ENCODE peak calls at places on chromosomes 16 and 17, in four cellular contexts. One of them, this sample, is unnamed.

GRCh38 chr16:65547799-65548446 is 426.1 kb upstream of the CDH11 start:
- DNase-seq in CD4-positive, alpha-beta T cell: no peak
- DNase-seq in WERI-Rb-1: no peak
- DNase-seq in fibroblast of villous mesenchyme: peak; percentile 92
- DNase-seq in this sample: no peak

GRCh38 chr16:74730049-74730683 is 29.5 kb upstream of the MLKL start:
- DNase-seq in CD4-positive, alpha-beta T cell: no peak
- DNase-seq in fibroblast of villous mesenchyme: no peak
- DNase-seq in WERI-Rb-1: no peak
- DNase-seq in this sample: no peak

GRCh38 chr17:74356640-74357465 is 4.8 kb downstream of the BTBD17 start:
- DNase-seq in CD4-positive, alpha-beta T cell: no peak
- DNase-seq in fibroblast of villous mesenchyme: no peak
- DNase-seq in WERI-Rb-1: no peak
- DNase-seq in this sample: peak; percentile 30

GRCh38 chr16:15509593-15510520 is 75.5 kb downstream of the BMERB1 start:
- DNase-seq in fibroblast of villous mesenchyme: peak; percentile 41
- DNase-seq in CD4-positive, alpha-beta T cell: no peak
- DNase-seq in WERI-Rb-1: no peak
- DNase-seq in this sample: no peak

GRCh38 chr17:3647769-3648540 is 11.4 kb downstream of the CTNS start:
- DNase-seq in fibroblast of villous mesenchyme: peak; percentile 60
- DNase-seq in CD4-positive, alpha-beta T cell: peak; percentile 34
- DNase-seq in WERI-Rb-1: peak; percentile 74
- DNase-seq in this sample: peak; percentile 80

GRCh38 chr16:57147381-57148191 is 38.3 kb downstream of the PSME3IP1 start:
- DNase-seq in WERI-Rb-1: no peak
- DNase-seq in fibroblast of villous mesenchyme: peak; percentile 36
- DNase-seq in CD4-positive, alpha-beta T cell: no peak
- DNase-seq in this sample: no peak

GRCh38 chr17:77424585-77425344 is 284.0 kb downstream of the SEC14L1 start:
- DNase-seq in CD4-positive, alpha-beta T cell: no peak
- DNase-seq in fibroblast of villous mesenchyme: peak; percentile 100
- DNase-seq in WERI-Rb-1: no peak
- DNase-seq in this sample: no peak

GRCh38 chr17:32998111-32998892 is 6.7 kb downstream of the SPACA3 start:
- DNase-seq in CD4-positive, alpha-beta T cell: peak; percentile 67
- DNase-seq in fibroblast of villous mesenchyme: peak; percentile 79
- DNase-seq in WERI-Rb-1: peak; percentile 71
- DNase-seq in this sample: peak; percentile 92

GRCh38 chr17:41527076-41528023 is 758 bp downstream of the KRT19 start:
- DNase-seq in WERI-Rb-1: no peak
- DNase-seq in CD4-positive, alpha-beta T cell: no peak
- DNase-seq in fibroblast of villous mesenchyme: peak; percentile 56
- DNase-seq in this sample: no peak

GRCh38 chr16:49618955-49619354 is 237.0 kb downstream of the ZNF423 start:
- DNase-seq in CD4-positive, alpha-beta T cell: no peak
- DNase-seq in fibroblast of villous mesenchyme: no peak
- DNase-seq in WERI-Rb-1: no peak
- DNase-seq in this sample: no peak

GRCh38 chr17:50947844-50948514 is 81.8 kb upstream of the TOB1 start:
- DNase-seq in CD4-positive, alpha-beta T cell: no peak
- DNase-seq in fibroblast of villous mesenchyme: no peak
- DNase-seq in WERI-Rb-1: no peak
- DNase-seq in this sample: no peak

GRCh38 chr17:21375757-21376584 is at the start of gene KCNJ12:
- DNase-seq in CD4-positive, alpha-beta T cell: no peak
- DNase-seq in WERI-Rb-1: no peak
- DNase-seq in fibroblast of villous mesenchyme: no peak
- DNase-seq in this sample: peak; percentile 56

GRCh38 chr16:84836234-84836647 is 16.5 kb downstream of the CRISPLD2 start:
- DNase-seq in WERI-Rb-1: no peak
- DNase-seq in fibroblast of villous mesenchyme: peak; percentile 100
- DNase-seq in CD4-positive, alpha-beta T cell: no peak
- DNase-seq in this sample: no peak

GRCh38 chr16:57299009-57299718 is 14.7 kb upstream of the PLLP start:
- DNase-seq in WERI-Rb-1: peak; percentile 58
- DNase-seq in CD4-positive, alpha-beta T cell: no peak
- DNase-seq in fibroblast of villous mesenchyme: no peak
- DNase-seq in this sample: peak; percentile 45

GRCh38 chr16:68732741-68733399 is 4.2 kb upstream of the CDH1 start:
- DNase-seq in fibroblast of villous mesenchyme: no peak
- DNase-seq in CD4-positive, alpha-beta T cell: no peak
- DNase-seq in WERI-Rb-1: no peak
- DNase-seq in this sample: no peak

DNA sequence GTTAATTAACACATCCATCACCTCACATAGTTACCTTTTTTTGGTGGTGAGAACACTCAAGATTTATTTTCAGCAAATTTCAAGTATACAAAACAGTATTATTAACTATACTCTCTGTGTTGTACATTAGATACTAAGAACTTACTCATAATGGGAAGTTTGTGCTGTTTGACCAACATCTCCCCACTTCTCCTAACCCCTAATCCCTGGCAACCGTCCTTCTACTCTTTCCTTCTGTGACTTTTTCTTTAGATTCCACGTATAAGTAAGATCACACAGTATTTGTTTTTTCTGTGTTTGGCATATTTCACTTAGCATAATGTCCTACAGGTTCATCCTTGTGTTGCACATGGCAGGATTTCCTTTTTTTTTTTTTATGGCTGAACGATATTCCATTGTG is 18.9 kb downstream of the PPM1D start:
- DNase-seq in CD4-positive, alpha-beta T cell: no peak
- DNase-seq in fibroblast of villous mesenchyme: no peak
- DNase-seq in WERI-Rb-1: no peak
- DNase-seq in this sample: no peak
- TF ChIP-seq CTCF in CD4-positive, alpha-beta T cell: no peak
- TF ChIP-seq CTCF in fibroblast of villous mesenchyme: no peak
- TF ChIP-seq CTCF in WERI-Rb-1: no peak
- TF ChIP-seq CTCF in this sample: no peak

DNA sequence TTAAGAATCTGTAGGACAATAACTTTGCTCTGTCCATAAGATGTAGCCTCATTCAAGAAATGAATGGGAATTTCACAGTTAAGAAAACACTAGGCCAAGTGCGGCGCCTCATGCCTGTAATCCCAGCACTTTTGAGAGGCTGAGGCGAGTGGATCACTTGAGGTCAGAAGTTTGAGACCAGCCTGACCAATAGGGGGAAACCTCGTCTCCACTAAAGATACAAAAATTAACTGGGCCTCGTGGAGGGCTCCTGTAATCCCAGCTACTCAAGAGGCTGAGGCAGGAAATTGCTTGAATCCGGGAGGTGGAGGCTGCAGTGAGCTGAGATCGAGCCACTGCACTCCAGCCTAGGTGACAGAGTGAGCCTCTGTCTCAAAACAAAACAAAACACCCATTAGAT is 19.9 kb upstream of the RSL1D1 start:
- DNase-seq in CD4-positive, alpha-beta T cell: no peak
- DNase-seq in fibroblast of villous mesenchyme: peak; percentile 73
- DNase-seq in WERI-Rb-1: peak; percentile 81
- DNase-seq in this sample: no peak
- TF ChIP-seq CTCF in CD4-positive, alpha-beta T cell: no peak
- TF ChIP-seq CTCF in fibroblast of villous mesenchyme: peak; percentile 7
- TF ChIP-seq CTCF in WERI-Rb-1: peak; percentile 5
- TF ChIP-seq CTCF in this sample: peak; percentile 19

GRCh38 chr16:86683441-86684194 is 105.3 kb downstream of the FOXL1 start:
- DNase-seq in fibroblast of villous mesenchyme: no peak
- DNase-seq in CD4-positive, alpha-beta T cell: no peak
- DNase-seq in WERI-Rb-1: no peak
- DNase-seq in this sample: no peak
- TF ChIP-seq CTCF in fibroblast of villous mesenchyme: no peak
- TF ChIP-seq CTCF in CD4-positive, alpha-beta T cell: no peak
- TF ChIP-seq CTCF in WERI-Rb-1: no peak
- TF ChIP-seq CTCF in this sample: no peak

GRCh38 chr17:17387461-17388362 is 84.5 kb downstream of the NT5M start:
- DNase-seq in WERI-Rb-1: peak; percentile 86
- DNase-seq in CD4-positive, alpha-beta T cell: no peak
- DNase-seq in fibroblast of villous mesenchyme: no peak
- DNase-seq in this sample: peak; percentile 40
- TF ChIP-seq CTCF in WERI-Rb-1: peak; percentile 94
- TF ChIP-seq CTCF in CD4-positive, alpha-beta T cell: no peak
- TF ChIP-seq CTCF in fibroblast of villous mesenchyme: peak; percentile 25
- TF ChIP-seq CTCF in this sample: peak; percentile 73

DNA sequence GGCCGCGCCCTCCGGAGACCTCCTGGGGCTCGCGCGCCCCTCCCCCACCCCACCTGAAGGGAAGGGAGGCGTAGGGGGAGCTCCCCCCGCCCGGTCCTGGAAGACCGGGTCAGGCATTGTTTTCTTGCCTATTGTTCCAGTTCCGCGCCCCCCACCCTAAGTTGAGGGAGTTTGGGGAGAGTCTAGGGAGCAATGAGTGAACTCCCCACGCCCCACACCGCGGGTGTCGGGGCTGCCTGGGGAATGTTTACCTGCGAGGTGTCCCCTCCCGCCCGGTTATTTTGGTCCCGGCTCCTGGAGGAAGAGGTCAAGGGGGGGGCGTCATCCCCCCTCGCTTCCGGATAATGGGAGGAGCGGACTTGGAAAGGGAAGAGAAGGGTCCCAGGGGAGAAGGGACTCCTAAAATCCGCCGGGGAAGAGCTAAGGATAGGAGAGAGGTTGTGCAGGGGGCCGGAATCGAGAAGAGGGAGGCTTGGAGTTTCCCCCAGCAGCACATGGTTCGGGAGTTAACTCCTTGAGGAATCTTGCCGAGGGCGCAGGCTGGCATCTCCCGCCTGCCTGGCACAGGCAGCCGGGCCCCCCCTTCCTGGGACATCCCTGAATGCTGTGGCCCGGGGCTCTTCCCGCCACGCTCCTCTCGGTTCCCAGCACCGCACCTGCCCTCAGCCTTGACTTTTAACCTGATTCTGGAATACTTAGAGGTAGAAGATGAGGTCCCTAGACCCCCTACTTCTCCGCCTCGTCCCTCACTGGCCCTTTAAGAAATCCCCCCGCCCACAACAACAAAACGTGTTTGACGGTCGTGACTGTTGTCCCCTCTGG is 941 bp downstream of the MLLT6 start:
- DNase-seq in fibroblast of villous mesenchyme: peak; percentile 16
- DNase-seq in WERI-Rb-1: peak; percentile 71
- DNase-seq in CD4-positive, alpha-beta T cell: no peak
- DNase-seq in this sample: peak; percentile 34
- TF ChIP-seq CTCF in fibroblast of villous mesenchyme: no peak
- TF ChIP-seq CTCF in WERI-Rb-1: no peak
- TF ChIP-seq CTCF in CD4-positive, alpha-beta T cell: no peak
- TF ChIP-seq CTCF in this sample: no peak

DNA sequence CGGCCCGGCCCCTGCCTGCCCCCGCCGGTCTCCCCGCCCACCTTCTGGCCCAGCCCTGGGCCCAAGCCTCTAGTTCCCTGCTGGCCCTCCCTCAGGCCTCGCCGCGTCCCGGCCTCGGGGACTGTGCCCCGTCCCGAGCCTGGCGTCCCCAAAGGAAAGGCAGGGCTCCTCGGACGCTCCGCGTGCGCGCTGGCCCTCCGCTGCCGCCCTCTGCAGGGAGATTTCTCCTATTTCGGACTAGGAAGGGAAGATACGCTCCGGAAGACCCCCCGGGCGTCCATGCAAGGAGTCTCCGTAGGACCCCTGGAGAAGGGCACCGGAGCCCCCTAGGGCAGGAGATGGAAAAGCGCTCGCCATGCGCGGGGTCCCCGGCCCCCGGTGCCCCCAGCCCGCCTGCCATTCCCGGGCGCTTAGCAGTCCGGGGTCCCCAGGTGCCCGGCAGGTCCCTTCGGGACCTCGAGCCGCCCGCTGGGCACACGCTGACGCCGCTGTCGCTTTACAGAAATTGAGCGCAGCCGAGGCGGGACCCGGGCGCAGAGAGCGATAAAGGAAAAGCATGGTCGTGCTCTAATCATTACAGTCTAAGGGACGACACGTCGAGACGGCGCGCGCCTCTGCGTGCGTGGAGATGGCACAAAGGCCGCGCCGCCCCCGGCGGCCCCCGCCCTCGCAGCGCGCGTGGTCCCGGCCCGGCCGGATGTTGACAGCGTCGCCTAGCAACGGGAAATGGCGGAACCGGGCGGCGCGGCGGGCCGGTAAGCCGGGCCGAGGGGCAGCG is at the start of gene CCDC40:
- DNase-seq in WERI-Rb-1: peak; percentile 93
- DNase-seq in fibroblast of villous mesenchyme: peak; percentile 73
- DNase-seq in CD4-positive, alpha-beta T cell: peak; percentile 69
- DNase-seq in this sample: peak; percentile 89
- TF ChIP-seq CTCF in WERI-Rb-1: peak; percentile 3
- TF ChIP-seq CTCF in fibroblast of villous mesenchyme: no peak
- TF ChIP-seq CTCF in CD4-positive, alpha-beta T cell: no peak
- TF ChIP-seq CTCF in this sample: peak; percentile 19

This sample was measured in glutamatergic neuron.